ENCODE peak calls at places on chromosomes 3 and 15, in four cellular contexts. C, F, Y and U are unnamed samples. For H3K36me3, the result is how much of the 10 kb centered on the place peaks cover.

GRCh38 chr3:4904801-4905695 is 74.2 kb upstream of the BHLHE40 start:
- DNase-seq in C (no peak), F (no peak), Y (no peak), U (no peak)

GRCh38 chr3:114899186-114899931 is 247.7 kb downstream of the ZBTB20 start:
- DNase-seq in C (no peak), F (peak), Y (no peak), U (no peak)

GRCh38 chr3:73623316-73623715 is 1.4 kb downstream of the PDZRN3 start:
- DNase-seq in C (no peak), F (no peak), Y (no peak), U (no peak)

GRCh38 chr3:141895731-141896130 is 19.3 kb downstream of the ATP1B3 start:
- DNase-seq in C (no peak), F (no peak), Y (no peak), U (no peak)

GRCh38 chr3:39350714-39351113 is 21.2 kb downstream of the CCR8 start:
- DNase-seq in C (no peak), F (no peak), Y (no peak), U (no peak)

GRCh38 chr15:68830141-68830540 is 9.4 kb upstream of the ANP32A start:
- DNase-seq in C (no peak), F (no peak), Y (no peak), U (no peak)

GRCh38 chr3:139797724-139798343 is 120.1 kb upstream of the NMNAT3 start:
- DNase-seq in C (no peak), F (no peak), Y (peak), U (no peak)

GRCh38 chr3:14863324-14864100 is 44.8 kb downstream of the FGD5 start:
- DNase-seq in C (no peak), F (no peak), Y (no peak), U (no peak)

GRCh38 chr3:189386739-189387138 is 215.0 kb downstream of the TPRG1 start:
- DNase-seq in C (no peak), F (no peak), Y (no peak), U (no peak)

GRCh38 chr3:8966150-8966819 is 3.0 kb upstream of the RAD18 start:
- DNase-seq in C (no peak), F (no peak), Y (no peak), U (no peak)

GRCh38 chr3:178100881-178101280 is 435.4 kb upstream of the KCNMB2 start:
- DNase-seq in C (no peak), F (no peak), Y (no peak), U (no peak)
- TF ChIP-seq POLR2AphosphoS5 in C (no peak), F (no peak), Y (no peak), U (no peak)

GRCh38 chr3:194257030-194257657 is 94.0 kb downstream of the CPN2 start:
- DNase-seq in C (no peak), F (no peak), Y (peak), U (no peak)

GRCh38 chr3:194256040-194256945 is 94.8 kb downstream of the CPN2 start:
- DNase-seq in C (no peak), F (no peak), Y (peak), U (no peak)

GRCh38 chr3:194254032-194254431 is 97.1 kb downstream of the CPN2 start:
- DNase-seq in C (no peak), F (no peak), Y (no peak), U (no peak)

GRCh38 chr3:194253270-194253669 is 97.9 kb downstream of the CPN2 start:
- DNase-seq in C (no peak), F (no peak), Y (no peak), U (no peak)

DNA sequence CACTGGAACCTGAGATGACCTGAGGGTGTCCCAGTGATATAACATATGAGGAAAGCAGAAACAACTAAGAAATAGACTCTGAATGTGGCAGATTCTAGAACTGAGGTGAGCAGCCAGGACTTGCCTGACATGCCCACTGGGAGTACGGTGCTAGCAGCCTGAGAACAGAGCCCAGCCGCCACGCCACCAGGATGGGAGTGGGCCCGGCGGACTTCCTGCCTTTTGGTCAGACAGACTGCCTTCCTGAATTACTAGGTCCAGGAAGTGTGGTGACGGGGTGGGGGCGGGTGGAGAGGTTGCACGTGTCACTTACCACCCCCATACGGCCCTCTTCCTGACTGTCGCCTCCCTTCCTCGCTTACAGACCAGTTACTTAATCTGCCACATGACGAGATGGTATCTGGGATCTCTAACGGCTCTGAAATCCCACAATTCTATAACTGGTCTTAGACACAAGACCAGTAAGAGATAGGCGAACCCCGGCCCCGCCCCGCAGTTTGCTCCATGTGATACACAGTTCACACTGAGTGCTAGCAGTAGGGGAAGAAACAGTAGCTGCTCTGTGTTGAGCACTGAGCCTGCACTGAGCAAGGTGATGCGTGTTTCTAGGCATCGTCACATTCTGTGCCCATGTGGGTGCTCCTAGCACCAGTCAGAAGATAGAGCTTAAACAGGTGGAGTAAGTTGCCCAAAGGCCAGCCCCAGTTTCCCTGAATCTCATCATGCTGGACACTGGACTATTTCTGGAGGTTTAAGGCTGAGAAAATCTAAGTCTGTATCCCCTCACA is 95.7 kb downstream of the CPN2 start:
- DNase-seq in C (no peak), F (peak), Y (peak), U (no peak)
- TF ChIP-seq TCF7L2 in C (no peak), F (no peak), Y (no peak), U (no peak)

DNA sequence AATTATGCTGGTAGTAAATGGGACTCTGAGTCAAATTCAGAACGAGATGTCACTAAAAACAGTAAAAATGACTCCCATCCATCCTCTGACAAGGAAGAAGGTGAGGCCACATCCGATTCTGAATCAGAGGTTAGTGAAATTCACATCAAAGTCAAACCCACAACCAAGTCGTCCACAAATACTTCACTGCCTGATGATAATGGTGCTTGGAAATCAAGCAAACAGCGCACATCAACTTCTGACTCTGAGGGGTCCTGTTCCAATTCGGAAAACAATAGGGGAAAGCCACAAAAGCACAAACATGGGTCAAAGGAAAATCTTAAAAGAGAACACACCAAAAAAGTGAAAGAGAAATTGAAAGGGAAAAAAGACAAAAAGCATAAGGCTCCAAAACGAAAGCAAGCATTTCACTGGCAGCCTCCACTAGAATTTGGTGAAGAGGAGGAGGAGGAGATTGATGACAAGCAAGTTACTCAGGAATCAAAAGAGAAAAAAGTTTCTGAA is 15.1 kb upstream of the ZBTB47 start:
- DNase-seq in C (no peak), F (no peak), Y (no peak), U (no peak)
- H3K36me3 ChIP-seq in C (under half), F (under half), Y (half or more), U (half or more)

DNA sequence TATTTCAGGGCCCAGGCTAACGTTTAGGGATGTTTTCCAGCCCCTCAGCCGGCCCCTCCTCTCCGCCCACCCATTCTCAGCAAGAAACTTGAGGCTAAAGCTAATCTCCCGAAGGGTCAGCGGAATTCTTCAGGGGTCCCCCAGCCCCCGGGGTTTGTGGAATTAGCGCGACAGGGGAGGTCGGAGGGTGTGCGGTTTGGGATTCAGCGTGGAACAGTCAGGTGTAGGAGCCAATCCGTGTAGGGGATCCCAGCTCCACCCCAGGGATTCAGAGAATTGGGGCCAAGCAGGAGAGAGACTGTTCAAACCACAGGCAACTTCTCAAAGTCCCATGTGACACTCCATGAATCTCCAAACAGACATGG is 1.7 kb downstream of the PTX3 start:
- DNase-seq in C (no peak), F (no peak), Y (no peak), U (no peak)
- TF ChIP-seq POLR2AphosphoS5 in C (no peak), F (no peak), Y (no peak), U (no peak)

GRCh38 chr3:10459954-10460754 is 45.2 kb downstream of the ATP2B2 start:
- DNase-seq in C (peak), F (peak), Y (peak), U (no peak)
- TF ChIP-seq TCF7L2 in C (no peak), F (no peak), Y (no peak), U (no peak)

GRCh38 chr3:126347543-126348161 is 9.6 kb downstream of the KLF15 start:
- DNase-seq in C (no peak), F (no peak), Y (no peak), U (no peak)
- H3K36me3 ChIP-seq in C (under half), F (under half), Y (under half), U (under half)

GRCh38 chr3:107421170-107421792 is 44.0 kb downstream of the CCDC54 start:
- DNase-seq in C (peak), F (peak), Y (peak), U (peak)
- TF ChIP-seq POLR2AphosphoS5 in C (no peak), F (no peak), Y (no peak), U (no peak)